ENCODE peak calls at places on chromosome 9, in four cellular contexts. R, X, E and D are unnamed samples.

GRCh38 chr9:18861599-18862546 is 171.1 kb downstream of the SAXO1 start:
- DNase-seq in R (no peak), X (no peak), E (peak), D (no peak)

GRCh38 chr9:112881366-112881765 is 9.3 kb downstream of the SLC46A2 start:
- DNase-seq in R (no peak), X (no peak), E (no peak), D (no peak)

GRCh38 chr9:35658894-35659220 is 765 bp downstream of the CCDC107 start:
- DNase-seq in R (peak), X (no peak), E (peak), D (no peak)

GRCh38 chr9:16322849-16323248 is 547.6 kb downstream of the BNC2 start:
- DNase-seq in R (no peak), X (no peak), E (no peak), D (no peak)

GRCh38 chr9:130631331-130632080 is 32.9 kb upstream of the PRDM12 start:
- DNase-seq in R (no peak), X (no peak), E (no peak), D (no peak)

GRCh38 chr9:133950206-133950915 is 41.8 kb downstream of the VAV2 start:
- DNase-seq in R (peak), X (no peak), E (peak), D (no peak)

GRCh38 chr9:129835128-129835859 is at the start of the genes C9orf78 and USP20:
- DNase-seq in R (peak), X (peak), E (peak), D (peak)

GRCh38 chr9:129752915-129753724 is at the start of gene PTGES:
- DNase-seq in R (peak), X (peak), E (peak), D (peak)

GRCh38 chr9:27379311-27380236 is 82.6 kb upstream of the EQTN start:
- DNase-seq in R (no peak), X (peak), E (no peak), D (no peak)

GRCh38 chr9:122538757-122539156 is 11.7 kb upstream of the OR1N1 start:
- DNase-seq in R (no peak), X (no peak), E (no peak), D (no peak)

GRCh38 chr9:89669361-89669842 is 64.6 kb downstream of the GADD45G start:
- DNase-seq in R (no peak), X (no peak), E (no peak), D (no peak)

GRCh38 chr9:136049451-136050265 is 45.4 kb downstream of the NACC2 start:
- DNase-seq in R (no peak), X (no peak), E (no peak), D (no peak)

GRCh38 chr9:120358877-120359276 is 221.1 kb downstream of the CDK5RAP2 start:
- DNase-seq in R (no peak), X (no peak), E (no peak), D (no peak)

GRCh38 chr9:98550206-98550820 is 158.4 kb downstream of the GABBR2 start:
- DNase-seq in R (no peak), X (no peak), E (no peak), D (no peak)

GRCh38 chr9:105146677-105147076 is 97.8 kb upstream of the SLC44A1 start:
- DNase-seq in R (no peak), X (no peak), E (no peak), D (no peak)

GRCh38 chr9:105141448-105142101 is 102.9 kb upstream of the SLC44A1 start:
- DNase-seq in R (peak), X (no peak), E (no peak), D (no peak)

GRCh38 chr9:105144841-105145240 is 99.6 kb upstream of the SLC44A1 start:
- DNase-seq in R (no peak), X (no peak), E (no peak), D (no peak)

GRCh38 chr9:105144076-105144475 is 100.4 kb upstream of the SLC44A1 start:
- DNase-seq in R (no peak), X (no peak), E (no peak), D (no peak)

GRCh38 chr9:105142406-105143092 is 101.9 kb upstream of the SLC44A1 start:
- DNase-seq in R (no peak), X (no peak), E (no peak), D (no peak)
- H3K4me3 ChIP-seq in R (no peak), X (no peak), E (no peak), D (no peak)

DNA sequence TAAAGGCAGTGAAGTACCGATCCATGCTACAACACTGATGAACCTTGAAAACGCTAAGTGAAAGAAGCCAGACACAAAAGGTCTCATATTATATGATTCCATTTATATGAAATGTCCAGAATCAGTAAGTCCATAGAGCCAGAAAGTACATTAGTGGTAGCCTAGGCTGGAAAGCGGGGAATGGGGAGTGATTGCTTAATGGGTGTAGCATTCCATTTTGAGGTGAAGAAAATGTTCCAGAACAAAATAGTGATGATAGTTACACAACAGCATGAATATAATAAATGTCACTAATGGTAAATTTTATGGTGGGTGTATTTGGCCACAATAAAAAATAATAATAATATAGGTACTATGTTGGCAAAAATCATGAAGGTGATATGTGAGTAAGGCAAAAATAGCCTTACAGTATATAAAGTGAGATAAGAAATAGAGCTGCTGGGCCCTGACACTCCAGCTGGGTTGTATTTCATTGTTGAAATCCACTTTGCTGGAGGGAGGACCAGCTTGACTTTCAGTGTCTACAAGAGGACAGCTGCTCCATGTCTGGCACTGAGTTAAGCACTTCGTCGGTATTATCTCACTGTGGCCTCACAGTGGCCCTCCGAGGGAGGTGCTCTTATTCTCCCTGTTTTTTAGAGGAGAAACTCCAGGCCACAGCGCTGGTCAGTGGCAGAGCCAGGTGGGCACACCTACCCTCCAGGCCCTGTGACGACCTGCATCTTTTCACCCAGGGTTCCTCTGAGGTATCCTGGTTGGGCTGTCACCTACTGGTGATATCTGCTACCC is 22.4 kb upstream of the ANGPTL2 start:
- DNase-seq in R (peak), X (no peak), E (no peak), D (peak)
- H3K27ac ChIP-seq in R (peak), X (no peak), E (peak), D (no peak)

GRCh38 chr9:4259489-4259888 is 40.4 kb downstream of the GLIS3 start:
- DNase-seq in R (no peak), X (no peak), E (no peak), D (no peak)

GRCh38 chr9:4262735-4263141 is 37.1 kb downstream of the GLIS3 start:
- DNase-seq in R (no peak), X (no peak), E (no peak), D (no peak)

GRCh38 chr9:4260661-4261060 is 39.2 kb downstream of the GLIS3 start:
- DNase-seq in R (no peak), X (no peak), E (no peak), D (no peak)

GRCh38 chr9:4258321-4259093 is 41.4 kb downstream of the GLIS3 start:
- DNase-seq in R (no peak), X (no peak), E (no peak), D (no peak)
- H3K4me3 ChIP-seq in R (no peak), X (no peak), E (no peak), D (no peak)

GRCh38 chr9:21904371-21904770 is 89.8 kb downstream of the CDKN2A start:
- DNase-seq in R (no peak), X (no peak), E (no peak), D (no peak)
- H3K27ac ChIP-seq in R (no peak), X (no peak), E (no peak), D (no peak)

GRCh38 chr9:113886003-113886324 is 9.9 kb downstream of the ZNF618 start:
- DNase-seq in R (no peak), X (no peak), E (no peak), D (no peak)
- H3K4me3 ChIP-seq in R (no peak), X (no peak), E (peak), D (peak)